ENCODE peak calls at places on chromosomes 1 and 21, in nine cellular contexts. One of them, this sample, is unnamed.

GRCh38 chr1:25649041-25649440 is 32.5 kb downstream of the MAN1C1 start:
- DNase-seq in kidney: no peak
- DNase-seq in dermis microvascular lymphatic vessel endothelial cell: no peak
- DNase-seq in amygdala: no peak
- DNase-seq in activated naive CD8-positive, alpha-beta T cell treated with anti-CD3 and anti-CD28 coated beads for 36 hours: no peak
- DNase-seq in Daoy: no peak
- DNase-seq in H4: no peak
- DNase-seq in right atrium auricular region: peak
- DNase-seq in DMS153: no peak
- DNase-seq in this sample: no peak

GRCh38 chr21:21096956-21097355 is 98.7 kb downstream of the NCAM2 start:
- DNase-seq in kidney: no peak
- DNase-seq in dermis microvascular lymphatic vessel endothelial cell: no peak
- DNase-seq in amygdala: no peak
- DNase-seq in activated naive CD8-positive, alpha-beta T cell treated with anti-CD3 and anti-CD28 coated beads for 36 hours: no peak
- DNase-seq in Daoy: no peak
- DNase-seq in H4: peak
- DNase-seq in right atrium auricular region: no peak
- DNase-seq in DMS153: peak
- DNase-seq in this sample: no peak

GRCh38 chr1:101044259-101044658 is 18.7 kb upstream of the DPH5 start:
- DNase-seq in kidney: no peak
- DNase-seq in dermis microvascular lymphatic vessel endothelial cell: no peak
- DNase-seq in amygdala: no peak
- DNase-seq in activated naive CD8-positive, alpha-beta T cell treated with anti-CD3 and anti-CD28 coated beads for 36 hours: no peak
- DNase-seq in Daoy: no peak
- DNase-seq in H4: no peak
- DNase-seq in right atrium auricular region: no peak
- DNase-seq in DMS153: no peak
- DNase-seq in this sample: no peak

GRCh38 chr1:211331011-211331709 is 4.5 kb downstream of the TRAF5 start:
- DNase-seq in kidney: no peak
- DNase-seq in dermis microvascular lymphatic vessel endothelial cell: no peak
- DNase-seq in amygdala: no peak
- DNase-seq in activated naive CD8-positive, alpha-beta T cell treated with anti-CD3 and anti-CD28 coated beads for 36 hours: no peak
- DNase-seq in Daoy: no peak
- DNase-seq in H4: no peak
- DNase-seq in right atrium auricular region: no peak
- DNase-seq in DMS153: no peak
- DNase-seq in this sample: peak

GRCh38 chr1:2273401-2274090 is 45.4 kb downstream of the SKI start:
- DNase-seq in kidney: peak
- DNase-seq in dermis microvascular lymphatic vessel endothelial cell: no peak
- DNase-seq in amygdala: no peak
- DNase-seq in activated naive CD8-positive, alpha-beta T cell treated with anti-CD3 and anti-CD28 coated beads for 36 hours: no peak
- DNase-seq in Daoy: no peak
- DNase-seq in H4: no peak
- DNase-seq in right atrium auricular region: no peak
- DNase-seq in DMS153: no peak
- DNase-seq in this sample: no peak

GRCh38 chr1:2523191-2523890 is 3.1 kb downstream of the PANK4 start:
- DNase-seq in kidney: no peak
- DNase-seq in dermis microvascular lymphatic vessel endothelial cell: no peak
- DNase-seq in amygdala: no peak
- DNase-seq in activated naive CD8-positive, alpha-beta T cell treated with anti-CD3 and anti-CD28 coated beads for 36 hours: peak
- DNase-seq in Daoy: no peak
- DNase-seq in H4: no peak
- DNase-seq in right atrium auricular region: no peak
- DNase-seq in DMS153: no peak
- DNase-seq in this sample: no peak

GRCh38 chr21:17578162-17578561 is 34.5 kb downstream of the BTG3 start:
- DNase-seq in kidney: no peak
- DNase-seq in dermis microvascular lymphatic vessel endothelial cell: no peak
- DNase-seq in amygdala: no peak
- DNase-seq in activated naive CD8-positive, alpha-beta T cell treated with anti-CD3 and anti-CD28 coated beads for 36 hours: no peak
- DNase-seq in Daoy: no peak
- DNase-seq in H4: no peak
- DNase-seq in right atrium auricular region: no peak
- DNase-seq in DMS153: no peak
- DNase-seq in this sample: no peak

GRCh38 chr21:43972850-43973633 is 39.1 kb upstream of the TRAPPC10 start:
- DNase-seq in kidney: peak
- DNase-seq in dermis microvascular lymphatic vessel endothelial cell: no peak
- DNase-seq in amygdala: no peak
- DNase-seq in activated naive CD8-positive, alpha-beta T cell treated with anti-CD3 and anti-CD28 coated beads for 36 hours: no peak
- DNase-seq in Daoy: no peak
- DNase-seq in H4: no peak
- DNase-seq in right atrium auricular region: no peak
- DNase-seq in DMS153: no peak
- DNase-seq in this sample: no peak

GRCh38 chr1:10973552-10973951 is 38.9 kb upstream of the TARDBP start:
- DNase-seq in kidney: no peak
- DNase-seq in dermis microvascular lymphatic vessel endothelial cell: no peak
- DNase-seq in amygdala: no peak
- DNase-seq in activated naive CD8-positive, alpha-beta T cell treated with anti-CD3 and anti-CD28 coated beads for 36 hours: no peak
- DNase-seq in Daoy: peak
- DNase-seq in H4: peak
- DNase-seq in right atrium auricular region: no peak
- DNase-seq in DMS153: peak
- DNase-seq in this sample: peak

GRCh38 chr1:94790246-94790645 is 29.9 kb upstream of the SLC44A3 start:
- DNase-seq in kidney: no peak
- DNase-seq in dermis microvascular lymphatic vessel endothelial cell: no peak
- DNase-seq in amygdala: no peak
- DNase-seq in activated naive CD8-positive, alpha-beta T cell treated with anti-CD3 and anti-CD28 coated beads for 36 hours: no peak
- DNase-seq in Daoy: no peak
- DNase-seq in H4: no peak
- DNase-seq in right atrium auricular region: no peak
- DNase-seq in DMS153: no peak
- DNase-seq in this sample: no peak

GRCh38 chr1:7335224-7335879 is 435.7 kb upstream of the VAMP3 start:
- DNase-seq in kidney: no peak
- DNase-seq in dermis microvascular lymphatic vessel endothelial cell: no peak
- DNase-seq in amygdala: no peak
- DNase-seq in activated naive CD8-positive, alpha-beta T cell treated with anti-CD3 and anti-CD28 coated beads for 36 hours: no peak
- DNase-seq in Daoy: peak
- DNase-seq in H4: no peak
- DNase-seq in right atrium auricular region: no peak
- DNase-seq in DMS153: no peak
- DNase-seq in this sample: no peak

GRCh38 chr1:204409878-204410763 is 1.5 kb downstream of the PPP1R15B start:
- DNase-seq in kidney: no peak
- DNase-seq in dermis microvascular lymphatic vessel endothelial cell: no peak
- DNase-seq in amygdala: no peak
- DNase-seq in activated naive CD8-positive, alpha-beta T cell treated with anti-CD3 and anti-CD28 coated beads for 36 hours: no peak
- DNase-seq in Daoy: no peak
- DNase-seq in H4: no peak
- DNase-seq in right atrium auricular region: no peak
- DNase-seq in DMS153: no peak
- DNase-seq in this sample: no peak

GRCh38 chr1:201599548-201599947 is 60.6 kb downstream of the NAV1 start:
- DNase-seq in kidney: no peak
- DNase-seq in dermis microvascular lymphatic vessel endothelial cell: no peak
- DNase-seq in amygdala: no peak
- DNase-seq in activated naive CD8-positive, alpha-beta T cell treated with anti-CD3 and anti-CD28 coated beads for 36 hours: no peak
- DNase-seq in Daoy: no peak
- DNase-seq in H4: peak
- DNase-seq in right atrium auricular region: no peak
- DNase-seq in DMS153: peak
- DNase-seq in this sample: no peak

GRCh38 chr1:31434101-31434871 is 21.3 kb downstream of the SERINC2 start:
- DNase-seq in kidney: no peak
- DNase-seq in dermis microvascular lymphatic vessel endothelial cell: no peak
- DNase-seq in amygdala: no peak
- DNase-seq in activated naive CD8-positive, alpha-beta T cell treated with anti-CD3 and anti-CD28 coated beads for 36 hours: no peak
- DNase-seq in Daoy: no peak
- DNase-seq in H4: no peak
- DNase-seq in right atrium auricular region: no peak
- DNase-seq in DMS153: no peak
- DNase-seq in this sample: no peak

GRCh38 chr21:45987121-45987711 is 5.6 kb downstream of the COL6A1 start:
- DNase-seq in kidney: peak
- DNase-seq in dermis microvascular lymphatic vessel endothelial cell: no peak
- DNase-seq in amygdala: no peak
- DNase-seq in activated naive CD8-positive, alpha-beta T cell treated with anti-CD3 and anti-CD28 coated beads for 36 hours: no peak
- DNase-seq in Daoy: no peak
- DNase-seq in H4: no peak
- DNase-seq in right atrium auricular region: no peak
- DNase-seq in DMS153: no peak
- DNase-seq in this sample: no peak

GRCh38 chr1:111619635-111620411 is at the start of gene RAP1A:
- DNase-seq in kidney: peak
- DNase-seq in dermis microvascular lymphatic vessel endothelial cell: peak
- DNase-seq in amygdala: peak
- DNase-seq in activated naive CD8-positive, alpha-beta T cell treated with anti-CD3 and anti-CD28 coated beads for 36 hours: peak
- DNase-seq in Daoy: peak
- DNase-seq in H4: peak
- DNase-seq in right atrium auricular region: peak
- DNase-seq in DMS153: peak
- DNase-seq in this sample: peak

GRCh38 chr1:53311909-53312305 is 16.0 kb downstream of the LRP8 start:
- DNase-seq in kidney: no peak
- DNase-seq in dermis microvascular lymphatic vessel endothelial cell: no peak
- DNase-seq in amygdala: no peak
- DNase-seq in activated naive CD8-positive, alpha-beta T cell treated with anti-CD3 and anti-CD28 coated beads for 36 hours: no peak
- DNase-seq in Daoy: no peak
- DNase-seq in H4: no peak
- DNase-seq in right atrium auricular region: no peak
- DNase-seq in DMS153: no peak
- DNase-seq in this sample: no peak

GRCh38 chr1:182995894-182996293 is 27.3 kb upstream of the LAMC1 start:
- DNase-seq in kidney: no peak
- DNase-seq in dermis microvascular lymphatic vessel endothelial cell: no peak
- DNase-seq in amygdala: no peak
- DNase-seq in activated naive CD8-positive, alpha-beta T cell treated with anti-CD3 and anti-CD28 coated beads for 36 hours: no peak
- DNase-seq in Daoy: no peak
- DNase-seq in H4: no peak
- DNase-seq in right atrium auricular region: no peak
- DNase-seq in DMS153: no peak
- DNase-seq in this sample: no peak

GRCh38 chr1:86155807-86156561 is 588 bp downstream of the COL24A1 start:
- DNase-seq in kidney: peak
- DNase-seq in dermis microvascular lymphatic vessel endothelial cell: no peak
- DNase-seq in amygdala: no peak
- DNase-seq in activated naive CD8-positive, alpha-beta T cell treated with anti-CD3 and anti-CD28 coated beads for 36 hours: no peak
- DNase-seq in Daoy: peak
- DNase-seq in H4: no peak
- DNase-seq in right atrium auricular region: peak
- DNase-seq in DMS153: no peak
- DNase-seq in this sample: peak

GRCh38 chr21:44957901-44958451 is 18.1 kb downstream of the SLX9 start:
- DNase-seq in kidney: peak
- DNase-seq in dermis microvascular lymphatic vessel endothelial cell: no peak
- DNase-seq in amygdala: no peak
- DNase-seq in activated naive CD8-positive, alpha-beta T cell treated with anti-CD3 and anti-CD28 coated beads for 36 hours: no peak
- DNase-seq in Daoy: no peak
- DNase-seq in H4: no peak
- DNase-seq in right atrium auricular region: no peak
- DNase-seq in DMS153: no peak
- DNase-seq in this sample: no peak

GRCh38 chr1:109556563-109556962 is 8.1 kb downstream of the GNAI3 start:
- DNase-seq in kidney: no peak
- DNase-seq in dermis microvascular lymphatic vessel endothelial cell: no peak
- DNase-seq in amygdala: no peak
- DNase-seq in activated naive CD8-positive, alpha-beta T cell treated with anti-CD3 and anti-CD28 coated beads for 36 hours: no peak
- DNase-seq in Daoy: no peak
- DNase-seq in H4: no peak
- DNase-seq in right atrium auricular region: no peak
- DNase-seq in DMS153: no peak
- DNase-seq in this sample: no peak

GRCh38 chr1:6157528-6158174 is 22.5 kb downstream of the CHD5 start:
- DNase-seq in kidney: no peak
- DNase-seq in dermis microvascular lymphatic vessel endothelial cell: no peak
- DNase-seq in amygdala: no peak
- DNase-seq in activated naive CD8-positive, alpha-beta T cell treated with anti-CD3 and anti-CD28 coated beads for 36 hours: no peak
- DNase-seq in Daoy: peak
- DNase-seq in H4: peak
- DNase-seq in right atrium auricular region: no peak
- DNase-seq in DMS153: peak
- DNase-seq in this sample: no peak

GRCh38 chr1:209710098-209710497 is 5.5 kb downstream of the HSD11B1 start:
- DNase-seq in kidney: no peak
- DNase-seq in dermis microvascular lymphatic vessel endothelial cell: no peak
- DNase-seq in amygdala: no peak
- DNase-seq in activated naive CD8-positive, alpha-beta T cell treated with anti-CD3 and anti-CD28 coated beads for 36 hours: peak
- DNase-seq in Daoy: peak
- DNase-seq in H4: no peak
- DNase-seq in right atrium auricular region: no peak
- DNase-seq in DMS153: no peak
- DNase-seq in this sample: no peak

GRCh38 chr1:41341756-41342562 is 19.3 kb upstream of the FOXO6 start:
- DNase-seq in kidney: no peak
- DNase-seq in dermis microvascular lymphatic vessel endothelial cell: peak
- DNase-seq in amygdala: no peak
- DNase-seq in activated naive CD8-positive, alpha-beta T cell treated with anti-CD3 and anti-CD28 coated beads for 36 hours: no peak
- DNase-seq in Daoy: no peak
- DNase-seq in H4: peak
- DNase-seq in right atrium auricular region: no peak
- DNase-seq in DMS153: peak
- DNase-seq in this sample: no peak

GRCh38 chr1:176779655-176780328 is 316.8 kb downstream of the PAPPA2 start:
- DNase-seq in kidney: no peak
- DNase-seq in dermis microvascular lymphatic vessel endothelial cell: no peak
- DNase-seq in amygdala: no peak
- DNase-seq in activated naive CD8-positive, alpha-beta T cell treated with anti-CD3 and anti-CD28 coated beads for 36 hours: no peak
- DNase-seq in Daoy: no peak
- DNase-seq in H4: no peak
- DNase-seq in right atrium auricular region: no peak
- DNase-seq in DMS153: no peak
- DNase-seq in this sample: no peak

GRCh38 chr1:43548285-43549271 is 17.9 kb downstream of the PTPRF start:
- DNase-seq in kidney: no peak
- DNase-seq in dermis microvascular lymphatic vessel endothelial cell: peak
- DNase-seq in amygdala: no peak
- DNase-seq in activated naive CD8-positive, alpha-beta T cell treated with anti-CD3 and anti-CD28 coated beads for 36 hours: no peak
- DNase-seq in Daoy: no peak
- DNase-seq in H4: no peak
- DNase-seq in right atrium auricular region: no peak
- DNase-seq in DMS153: no peak
- DNase-seq in this sample: no peak

GRCh38 chr1:43207229-43207853 is 35.2 kb downstream of the CFAP57 start:
- DNase-seq in kidney: no peak
- DNase-seq in dermis microvascular lymphatic vessel endothelial cell: peak
- DNase-seq in amygdala: no peak
- DNase-seq in activated naive CD8-positive, alpha-beta T cell treated with anti-CD3 and anti-CD28 coated beads for 36 hours: no peak
- DNase-seq in Daoy: peak
- DNase-seq in H4: peak
- DNase-seq in right atrium auricular region: no peak
- DNase-seq in DMS153: no peak
- DNase-seq in this sample: no peak

GRCh38 chr1:233627823-233628222 is 13.9 kb downstream of the KCNK1 start:
- DNase-seq in kidney: no peak
- DNase-seq in dermis microvascular lymphatic vessel endothelial cell: no peak
- DNase-seq in amygdala: no peak
- DNase-seq in activated naive CD8-positive, alpha-beta T cell treated with anti-CD3 and anti-CD28 coated beads for 36 hours: no peak
- DNase-seq in Daoy: peak
- DNase-seq in H4: no peak
- DNase-seq in right atrium auricular region: no peak
- DNase-seq in DMS153: no peak
- DNase-seq in this sample: no peak

GRCh38 chr1:21559788-21560567 is 50.8 kb downstream of the ALPL start:
- DNase-seq in kidney: no peak
- DNase-seq in dermis microvascular lymphatic vessel endothelial cell: no peak
- DNase-seq in amygdala: no peak
- DNase-seq in activated naive CD8-positive, alpha-beta T cell treated with anti-CD3 and anti-CD28 coated beads for 36 hours: no peak
- DNase-seq in Daoy: no peak
- DNase-seq in H4: no peak
- DNase-seq in right atrium auricular region: no peak
- DNase-seq in DMS153: no peak
- DNase-seq in this sample: no peak

GRCh38 chr1:209810783-209811182 is 4.8 kb upstream of the IRF6 start:
- DNase-seq in kidney: no peak
- DNase-seq in dermis microvascular lymphatic vessel endothelial cell: no peak
- DNase-seq in amygdala: no peak
- DNase-seq in activated naive CD8-positive, alpha-beta T cell treated with anti-CD3 and anti-CD28 coated beads for 36 hours: no peak
- DNase-seq in Daoy: no peak
- DNase-seq in H4: no peak
- DNase-seq in right atrium auricular region: peak
- DNase-seq in DMS153: no peak
- DNase-seq in this sample: no peak

GRCh38 chr21:39451332-39452206 is at the start of gene SH3BGR:
- DNase-seq in kidney: no peak
- DNase-seq in dermis microvascular lymphatic vessel endothelial cell: no peak
- DNase-seq in amygdala: peak
- DNase-seq in activated naive CD8-positive, alpha-beta T cell treated with anti-CD3 and anti-CD28 coated beads for 36 hours: no peak
- DNase-seq in Daoy: peak
- DNase-seq in H4: peak
- DNase-seq in right atrium auricular region: peak
- DNase-seq in DMS153: no peak
- DNase-seq in this sample: no peak